ENCODE peak calls at places on chromosome 14, in six cellular contexts. One of them, this sample, is unnamed.

GRCh38 chr14:105527381-105528196 is 1.2 kb downstream of the TMEM121 start:
- DNase-seq in uterus: peak
- DNase-seq in body of pancreas: no peak
- DNase-seq in prostate gland: no peak
- DNase-seq in right atrium auricular region: no peak
- DNase-seq in IMR-90: no peak
- DNase-seq in this sample: no peak

GRCh38 chr14:102590667-102591099 is 1.8 kb upstream of the RCOR1 start:
- DNase-seq in uterus: peak
- DNase-seq in IMR-90: peak
- DNase-seq in body of pancreas: peak
- DNase-seq in prostate gland: no peak
- DNase-seq in right atrium auricular region: no peak
- DNase-seq in this sample: no peak

GRCh38 chr14:75470238-75470797 is 42.5 kb downstream of the JDP2 start:
- DNase-seq in uterus: no peak
- DNase-seq in right atrium auricular region: no peak
- DNase-seq in IMR-90: no peak
- DNase-seq in body of pancreas: peak
- DNase-seq in prostate gland: peak
- DNase-seq in this sample: no peak

GRCh38 chr14:40371011-40371410 is 938.8 kb upstream of the FBXO33 start:
- DNase-seq in body of pancreas: no peak
- DNase-seq in prostate gland: no peak
- DNase-seq in IMR-90: no peak
- DNase-seq in uterus: no peak
- DNase-seq in right atrium auricular region: no peak
- DNase-seq in this sample: no peak

GRCh38 chr14:54675236-54676125 is 108.6 kb downstream of the SAMD4A start:
- DNase-seq in uterus: no peak
- DNase-seq in prostate gland: no peak
- DNase-seq in body of pancreas: no peak
- DNase-seq in right atrium auricular region: no peak
- DNase-seq in IMR-90: no peak
- DNase-seq in this sample: no peak

GRCh38 chr14:105384041-105384557 is 14.2 kb upstream of the TEX22 start:
- DNase-seq in body of pancreas: no peak
- DNase-seq in uterus: no peak
- DNase-seq in right atrium auricular region: no peak
- DNase-seq in IMR-90: no peak
- DNase-seq in prostate gland: no peak
- DNase-seq in this sample: no peak

GRCh38 chr14:76710093-76711010 is 50.9 kb upstream of the VASH1 start:
- DNase-seq in prostate gland: no peak
- DNase-seq in right atrium auricular region: no peak
- DNase-seq in body of pancreas: peak
- DNase-seq in uterus: no peak
- DNase-seq in IMR-90: peak
- DNase-seq in this sample: no peak

GRCh38 chr14:69008411-69008810 is 29.3 kb upstream of the ACTN1 start:
- DNase-seq in right atrium auricular region: no peak
- DNase-seq in body of pancreas: no peak
- DNase-seq in prostate gland: no peak
- DNase-seq in uterus: no peak
- DNase-seq in IMR-90: peak
- DNase-seq in this sample: no peak

GRCh38 chr14:26389646-26390508 is 208.0 kb downstream of the NOVA1 start:
- DNase-seq in body of pancreas: peak
- DNase-seq in prostate gland: no peak
- DNase-seq in IMR-90: peak
- DNase-seq in right atrium auricular region: no peak
- DNase-seq in uterus: peak
- DNase-seq in this sample: no peak

GRCh38 chr14:105582639-105583038 is 56.3 kb downstream of the TMEM121 start:
- DNase-seq in prostate gland: no peak
- DNase-seq in IMR-90: peak
- DNase-seq in right atrium auricular region: no peak
- DNase-seq in uterus: no peak
- DNase-seq in body of pancreas: no peak
- DNase-seq in this sample: peak

GRCh38 chr14:47039336-47039735 is 387.8 kb upstream of the RPL10L start:
- DNase-seq in prostate gland: no peak
- DNase-seq in right atrium auricular region: no peak
- DNase-seq in IMR-90: no peak
- DNase-seq in body of pancreas: no peak
- DNase-seq in uterus: no peak
- DNase-seq in this sample: no peak

GRCh38 chr14:47044841-47045240 is 393.3 kb upstream of the RPL10L start:
- DNase-seq in body of pancreas: no peak
- DNase-seq in uterus: no peak
- DNase-seq in prostate gland: no peak
- DNase-seq in IMR-90: no peak
- DNase-seq in right atrium auricular region: no peak
- DNase-seq in this sample: no peak

GRCh38 chr14:47040490-47040889 is 388.9 kb upstream of the RPL10L start:
- DNase-seq in uterus: no peak
- DNase-seq in body of pancreas: no peak
- DNase-seq in right atrium auricular region: no peak
- DNase-seq in prostate gland: no peak
- DNase-seq in IMR-90: no peak
- DNase-seq in this sample: no peak
- TF ChIP-seq CTCF in uterus: no peak
- TF ChIP-seq CTCF in body of pancreas: no peak
- TF ChIP-seq CTCF in right atrium auricular region: no peak
- TF ChIP-seq CTCF in prostate gland: no peak
- TF ChIP-seq CTCF in IMR-90: no peak
- TF ChIP-seq CTCF in this sample: no peak

GRCh38 chr14:24308342-24309124 is 756 bp upstream of the CIDEB start:
- DNase-seq in IMR-90: no peak
- DNase-seq in right atrium auricular region: no peak
- DNase-seq in uterus: no peak
- DNase-seq in prostate gland: no peak
- DNase-seq in body of pancreas: no peak
- DNase-seq in this sample: no peak

GRCh38 chr14:24309538-24310386 is at the start of gene LTB4R2:
- DNase-seq in prostate gland: peak
- DNase-seq in body of pancreas: no peak
- DNase-seq in IMR-90: no peak
- DNase-seq in uterus: no peak
- DNase-seq in right atrium auricular region: no peak
- DNase-seq in this sample: no peak

GRCh38 chr14:24307575-24308341 is at the start of gene CIDEB:
- DNase-seq in right atrium auricular region: no peak
- DNase-seq in uterus: peak
- DNase-seq in IMR-90: peak
- DNase-seq in prostate gland: peak
- DNase-seq in body of pancreas: peak
- DNase-seq in this sample: no peak

GRCh38 chr14:24310387-24310665 is 386 bp downstream of the LTB4R2 start:
- DNase-seq in uterus: no peak
- DNase-seq in right atrium auricular region: no peak
- DNase-seq in body of pancreas: no peak
- DNase-seq in IMR-90: no peak
- DNase-seq in prostate gland: no peak
- DNase-seq in this sample: no peak

DNA sequence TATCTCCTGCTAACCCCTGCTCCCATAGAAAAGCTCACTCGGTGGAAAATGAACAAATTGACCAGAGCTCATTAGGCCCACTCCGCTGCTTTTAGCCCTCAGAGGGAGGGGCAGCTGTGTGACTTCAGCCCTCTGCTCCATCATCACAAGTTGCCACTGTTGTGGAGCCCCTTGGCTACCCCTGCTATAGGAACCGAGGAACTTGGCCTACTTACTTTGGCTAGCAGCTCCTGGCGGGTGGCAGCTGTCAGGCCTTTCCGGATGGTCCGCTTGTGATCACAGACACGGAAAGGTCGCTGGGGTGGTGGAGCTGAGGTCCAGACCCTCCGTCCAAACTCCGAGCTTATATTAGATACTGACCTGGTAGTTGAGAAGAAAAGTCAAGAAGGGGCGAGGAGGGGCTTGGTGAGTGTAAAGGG is 612 bp downstream of the CIDEB start:
- DNase-seq in right atrium auricular region: no peak
- DNase-seq in uterus: no peak
- DNase-seq in IMR-90: no peak
- DNase-seq in body of pancreas: no peak
- DNase-seq in prostate gland: no peak
- DNase-seq in this sample: no peak
- H3K4me3 ChIP-seq in right atrium auricular region: no peak
- H3K4me3 ChIP-seq in uterus: no peak
- H3K4me3 ChIP-seq in IMR-90: no peak
- H3K4me3 ChIP-seq in body of pancreas: no peak
- H3K4me3 ChIP-seq in prostate gland: no peak
- H3K4me3 ChIP-seq in this sample: no peak

GRCh38 chr14:93375673-93376156 is 28.7 kb downstream of the COX8C start:
- DNase-seq in IMR-90: no peak
- DNase-seq in body of pancreas: no peak
- DNase-seq in prostate gland: no peak
- DNase-seq in uterus: no peak
- DNase-seq in right atrium auricular region: no peak
- DNase-seq in this sample: no peak

GRCh38 chr14:93379841-93380240 is 32.9 kb downstream of the COX8C start:
- DNase-seq in uterus: no peak
- DNase-seq in right atrium auricular region: no peak
- DNase-seq in IMR-90: no peak
- DNase-seq in prostate gland: no peak
- DNase-seq in body of pancreas: no peak
- DNase-seq in this sample: no peak

GRCh38 chr14:93381644-93382043 is 34.7 kb downstream of the COX8C start:
- DNase-seq in uterus: no peak
- DNase-seq in IMR-90: no peak
- DNase-seq in body of pancreas: no peak
- DNase-seq in right atrium auricular region: no peak
- DNase-seq in prostate gland: no peak
- DNase-seq in this sample: no peak
- TF ChIP-seq CTCF in uterus: no peak
- TF ChIP-seq CTCF in IMR-90: no peak
- TF ChIP-seq CTCF in body of pancreas: no peak
- TF ChIP-seq CTCF in right atrium auricular region: no peak
- TF ChIP-seq CTCF in prostate gland: no peak
- TF ChIP-seq CTCF in this sample: no peak

GRCh38 chr14:83170165-83170564 is 1636.5 kb upstream of the SEL1L start:
- DNase-seq in right atrium auricular region: no peak
- DNase-seq in IMR-90: peak
- DNase-seq in body of pancreas: no peak
- DNase-seq in uterus: no peak
- DNase-seq in prostate gland: no peak
- DNase-seq in this sample: no peak
- H3K4me3 ChIP-seq in right atrium auricular region: no peak
- H3K4me3 ChIP-seq in IMR-90: no peak
- H3K4me3 ChIP-seq in body of pancreas: no peak
- H3K4me3 ChIP-seq in uterus: no peak
- H3K4me3 ChIP-seq in prostate gland: no peak
- H3K4me3 ChIP-seq in this sample: no peak

DNA sequence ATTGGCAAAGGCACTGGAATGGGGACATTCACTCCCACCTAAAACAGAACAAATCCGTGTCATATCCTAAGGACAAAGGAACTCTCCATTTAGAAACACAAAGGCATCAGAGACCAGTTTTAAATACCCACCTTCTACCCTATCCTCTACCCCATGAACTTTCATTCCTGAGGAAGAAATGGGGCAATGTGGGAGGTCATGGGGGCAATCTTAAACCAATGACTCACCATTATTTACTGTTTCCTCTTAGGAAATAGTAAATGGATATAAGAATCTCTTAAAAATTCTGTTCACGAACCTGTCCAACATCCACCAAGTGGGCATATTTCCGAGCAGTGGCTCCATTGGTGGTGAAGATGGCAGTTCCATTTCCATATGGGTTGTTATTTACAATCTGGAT is 19.4 kb downstream of the ALDH6A1 start:
- DNase-seq in right atrium auricular region: no peak
- DNase-seq in IMR-90: peak
- DNase-seq in uterus: no peak
- DNase-seq in body of pancreas: no peak
- DNase-seq in prostate gland: no peak
- DNase-seq in this sample: no peak
- TF ChIP-seq CTCF in right atrium auricular region: no peak
- TF ChIP-seq CTCF in IMR-90: no peak
- TF ChIP-seq CTCF in uterus: no peak
- TF ChIP-seq CTCF in body of pancreas: no peak
- TF ChIP-seq CTCF in prostate gland: no peak
- TF ChIP-seq CTCF in this sample: no peak

GRCh38 chr14:50058112-50058511 is 58.3 kb downstream of the VCPKMT start:
- DNase-seq in right atrium auricular region: no peak
- DNase-seq in body of pancreas: no peak
- DNase-seq in prostate gland: no peak
- DNase-seq in IMR-90: no peak
- DNase-seq in uterus: no peak
- DNase-seq in this sample: no peak

GRCh38 chr14:50062438-50063039 is 53.8 kb downstream of the VCPKMT start:
- DNase-seq in uterus: peak
- DNase-seq in IMR-90: peak
- DNase-seq in body of pancreas: peak
- DNase-seq in right atrium auricular region: no peak
- DNase-seq in prostate gland: no peak
- DNase-seq in this sample: no peak

GRCh38 chr14:50060871-50061663 is 55.3 kb downstream of the VCPKMT start:
- DNase-seq in prostate gland: peak
- DNase-seq in right atrium auricular region: peak
- DNase-seq in uterus: peak
- DNase-seq in IMR-90: peak
- DNase-seq in body of pancreas: peak
- DNase-seq in this sample: no peak

GRCh38 chr14:50061664-50062437 is 54.5 kb downstream of the VCPKMT start:
- DNase-seq in body of pancreas: peak
- DNase-seq in IMR-90: peak
- DNase-seq in prostate gland: no peak
- DNase-seq in right atrium auricular region: no peak
- DNase-seq in uterus: peak
- DNase-seq in this sample: no peak

DNA sequence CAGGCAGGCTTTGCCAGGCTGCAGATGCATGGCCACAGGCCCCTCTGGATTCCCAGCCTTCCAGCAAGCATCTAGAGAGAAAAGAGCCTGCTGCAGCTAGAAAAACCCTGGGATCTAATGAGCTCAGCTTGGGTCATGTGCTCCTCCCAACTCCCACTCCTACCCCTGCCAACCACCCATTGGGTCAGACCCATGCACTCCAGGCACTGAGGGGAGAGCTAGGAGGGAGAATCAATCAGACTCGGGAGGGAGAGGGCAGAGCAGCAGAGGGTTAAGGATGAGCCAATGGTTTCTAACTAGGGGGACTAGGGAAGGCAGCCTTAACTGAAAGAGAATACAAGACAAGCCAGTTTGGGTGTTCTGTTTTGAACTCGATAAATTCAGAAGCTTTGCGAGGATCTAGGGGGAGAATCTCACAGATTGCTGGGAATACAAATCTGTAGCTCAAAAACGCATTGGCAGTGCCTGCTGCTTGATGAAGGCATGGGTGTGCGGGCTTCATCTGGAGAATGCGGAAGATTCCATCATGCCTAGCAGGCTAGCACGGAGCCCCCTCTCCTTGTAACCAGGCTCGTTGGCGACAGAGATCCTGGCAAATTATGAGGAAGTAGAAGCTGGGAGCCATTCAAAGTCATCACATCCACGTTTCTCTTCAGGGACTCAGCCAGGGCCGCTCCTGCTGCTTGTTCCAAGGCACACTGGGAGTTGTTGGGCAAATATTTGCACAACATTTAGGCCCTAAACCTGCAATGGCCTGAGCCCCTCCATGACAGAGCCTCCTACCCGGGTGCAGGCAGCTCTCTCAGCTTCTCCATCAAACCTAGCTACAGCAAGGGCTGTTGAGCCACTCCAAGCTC is 56.4 kb downstream of the VCPKMT start:
- DNase-seq in body of pancreas: no peak
- DNase-seq in IMR-90: no peak
- DNase-seq in uterus: no peak
- DNase-seq in right atrium auricular region: no peak
- DNase-seq in prostate gland: no peak
- DNase-seq in this sample: no peak
- H3K4me3 ChIP-seq in body of pancreas: no peak
- H3K4me3 ChIP-seq in IMR-90: no peak
- H3K4me3 ChIP-seq in uterus: no peak
- H3K4me3 ChIP-seq in right atrium auricular region: no peak
- H3K4me3 ChIP-seq in prostate gland: no peak
- H3K4me3 ChIP-seq in this sample: no peak

This sample was measured in vagina.